ENCODE peak calls at places on chromosomes 5 and 9, in nine cellular contexts. Q is pancreas; U is GM12878; I is GM23248; Z is WERI-Rb-1; S is hepatocyte; T is IMR-90; L is uterus; V is naive thymus-derived CD4-positive, alpha-beta T cell. K is an unnamed sample.

GRCh38 chr5:93676707-93677106 is 64.7 kb downstream of the POU5F2 start:
- DNase-seq in Q (no peak), V (no peak), T (no peak), L (no peak), I (no peak), U (no peak), Z (no peak), S (no peak), K (no peak)

GRCh38 chr5:9409413-9410089 is 136.3 kb downstream of the SEMA5A start:
- DNase-seq in T (no peak), Z (no peak), Q (peak), L (no peak), U (no peak), S (peak), I (no peak), V (no peak), K (no peak)

GRCh38 chr9:2288309-2288708 is 273.2 kb downstream of the SMARCA2 start:
- DNase-seq in Q (no peak), I (no peak), S (no peak), Z (no peak), T (no peak), L (no peak), U (no peak), V (no peak), K (no peak)

GRCh38 chr5:4699592-4699991 is 440.5 kb upstream of the ADAMTS16 start:
- DNase-seq in S (no peak), V (no peak), T (no peak), I (no peak), Q (no peak), L (no peak), Z (no peak), U (no peak), K (no peak)

GRCh38 chr5:73522989-73523388 is 24.7 kb downstream of the BTF3 start:
- DNase-seq in I (no peak), U (no peak), L (no peak), T (no peak), Z (no peak), S (no peak), V (no peak), Q (no peak), K (no peak)

GRCh38 chr9:124270504-124271335 is 13.0 kb downstream of the NEK6 start:
- DNase-seq in S (no peak), T (no peak), Z (no peak), V (no peak), I (peak), U (no peak), L (no peak), Q (peak), K (peak)

GRCh38 chr5:134053840-134054338 is 49.1 kb upstream of the VDAC1 start:
- DNase-seq in L (no peak), I (peak), V (peak), T (peak), Z (no peak), Q (no peak), U (no peak), S (no peak), K (no peak)

GRCh38 chr5:165573445-165573844 is 2068.0 kb downstream of the MAT2B start:
- DNase-seq in U (no peak), L (no peak), T (peak), I (no peak), Q (no peak), S (no peak), V (no peak), Z (no peak), K (no peak)

GRCh38 chr5:129909225-129909624 is 5.0 kb downstream of the CHSY3 start:
- DNase-seq in Q (no peak), L (no peak), Z (no peak), I (no peak), T (no peak), U (no peak), V (no peak), S (no peak), K (no peak)

GRCh38 chr5:27900761-27901160 is 862.4 kb upstream of the CDH9 start:
- DNase-seq in T (no peak), L (no peak), U (no peak), Z (no peak), V (no peak), S (no peak), I (no peak), Q (no peak), K (no peak)

GRCh38 chr5:1745806-1746370 is 53.7 kb downstream of the MRPL36 start:
- DNase-seq in Z (peak), U (no peak), I (no peak), T (no peak), Q (no peak), S (no peak), V (no peak), L (peak), K (peak)

GRCh38 chr9:33263936-33264472 is 504 bp downstream of the BAG1 start:
- DNase-seq in V (peak), L (peak), U (no peak), I (peak), T (no peak), Q (peak), Z (peak), S (peak), K (peak)

GRCh38 chr9:34590376-34591090 is 1.0 kb upstream of the CNTFR start:
- DNase-seq in V (no peak), T (no peak), Z (peak), S (no peak), Q (no peak), I (no peak), L (peak), U (no peak), K (peak)

GRCh38 chr9:109974143-109974917 is 194.3 kb downstream of the PALM2AKAP2 start:
- DNase-seq in L (no peak), T (no peak), U (peak), S (no peak), V (no peak), I (no peak), Q (no peak), Z (no peak), K (no peak)

GRCh38 chr5:119059740-119060255 is 11.1 kb upstream of the DMXL1 start:
- DNase-seq in Z (peak), S (no peak), T (no peak), U (no peak), Q (no peak), V (no peak), I (no peak), L (no peak), K (no peak)

GRCh38 chr5:134240421-134240962 is 14.6 kb upstream of the PPP2CA start:
- DNase-seq in T (peak), U (no peak), V (no peak), Q (peak), Z (peak), I (peak), L (no peak), S (peak), K (no peak)

GRCh38 chr5:169495252-169495548 is 88.4 kb upstream of the SPDL1 start:
- DNase-seq in Z (no peak), Q (no peak), U (no peak), L (no peak), V (no peak), I (no peak), T (no peak), S (no peak), K (no peak)

GRCh38 chr9:36903541-36904435 is 130.3 kb downstream of the PAX5 start:
- DNase-seq in T (peak), I (peak), Q (peak), V (no peak), Z (no peak), L (no peak), U (peak), S (peak), K (no peak)

GRCh38 chr5:143624465-143624864 is 187.5 kb upstream of the HMHB1 start:
- DNase-seq in S (no peak), I (no peak), Z (no peak), L (no peak), Q (no peak), V (no peak), T (no peak), U (no peak), K (no peak)

GRCh38 chr9:105307731-105308130 is 63.3 kb downstream of the SLC44A1 start:
- DNase-seq in U (no peak), V (no peak), I (peak), Q (no peak), T (peak), L (no peak), S (no peak), Z (no peak), K (no peak)

GRCh38 chr9:38720083-38720755 is at the start of gene FAM240B:
- DNase-seq in Z (no peak), Q (no peak), L (no peak), V (no peak), S (no peak), I (no peak), T (no peak), U (no peak), K (no peak)

GRCh38 chr5:6812800-6813731 is 99.8 kb downstream of the TENT4A start:
- DNase-seq in Z (no peak), Q (peak), V (no peak), T (peak), U (no peak), S (peak), I (peak), L (peak), K (no peak)

GRCh38 chr9:5489630-5490484 is 20.5 kb upstream of the PDCD1LG2 start:
- DNase-seq in U (no peak), T (no peak), V (no peak), I (no peak), Q (no peak), L (no peak), Z (no peak), S (no peak), K (no peak)

GRCh38 chr5:179267071-179267670 is 78.1 kb downstream of the ADAMTS2 start:
- DNase-seq in Z (peak), I (peak), T (no peak), U (no peak), L (peak), Q (no peak), S (peak), V (no peak), K (peak)

GRCh38 chr5:173313311-173313710 is 14.9 kb downstream of the STC2 start:
- DNase-seq in Q (no peak), T (peak), S (no peak), I (no peak), V (no peak), L (no peak), Z (no peak), U (no peak), K (no peak)

GRCh38 chr5:61425918-61426317 is 93.9 kb downstream of the ZSWIM6 start:
- DNase-seq in I (no peak), V (no peak), Q (no peak), T (no peak), Z (no peak), S (no peak), L (no peak), U (no peak), K (no peak)

GRCh38 chr5:82107277-82107676 is 135.5 kb downstream of the ATG10 start:
- DNase-seq in Q (no peak), Z (no peak), S (peak), U (no peak), T (peak), I (peak), L (no peak), V (no peak), K (no peak)

GRCh38 chr5:95841914-95842812 is 19.6 kb upstream of the GLRX start:
- DNase-seq in L (no peak), U (no peak), I (peak), V (no peak), Q (no peak), S (no peak), Z (no peak), T (peak), K (peak)

GRCh38 chr5:67030289-67031069 is 166.1 kb downstream of the CD180 start:
- DNase-seq in U (no peak), L (no peak), T (peak), Z (no peak), I (peak), S (no peak), Q (no peak), V (no peak), K (no peak)

GRCh38 chr5:144377207-144377606 is 206.5 kb downstream of the KCTD16 start:
- DNase-seq in I (no peak), U (no peak), L (no peak), V (no peak), T (no peak), S (no peak), Q (no peak), Z (no peak), K (no peak)

GRCh38 chr9:88313364-88314220 is 74.7 kb upstream of the SPIN1 start:
- DNase-seq in S (no peak), Z (no peak), T (no peak), Q (no peak), V (no peak), L (no peak), U (no peak), I (no peak), K (no peak)

GRCh38 chr9:100428871-100429654 is 2.1 kb downstream of the MSANTD3 start:
- DNase-seq in I (peak), V (no peak), L (peak), Q (no peak), T (peak), S (peak), U (no peak), Z (no peak), K (no peak)

GRCh38 chr5:172170251-172170701 is 17.7 kb downstream of the STK10 start:
- DNase-seq in V (no peak), S (no peak), L (no peak), I (peak), T (no peak), U (no peak), Z (no peak), Q (no peak), K (no peak)

GRCh38 chr5:137822158-137822764 is 45.4 kb upstream of the MYOT start:
- DNase-seq in V (no peak), S (peak), Z (peak), I (peak), T (peak), L (peak), Q (no peak), U (no peak), K (no peak)

GRCh38 chr5:135559342-135559741 is 19.4 kb downstream of the CXCL14 start:
- DNase-seq in Z (no peak), I (no peak), Q (no peak), T (peak), S (no peak), L (no peak), V (no peak), U (no peak), K (no peak)

GRCh38 chr5:59798862-59799667 is 94.5 kb downstream of the PDE4D start:
- DNase-seq in I (peak), T (no peak), S (peak), U (peak), L (no peak), V (no peak), Q (no peak), Z (no peak), K (no peak)
- H3K27ac ChIP-seq in I (no peak), T (no peak), S (peak), U (no peak), L (peak), V (no peak), Q (peak), Z (no peak), K (peak)

GRCh38 chr5:131747180-131748105 is 49.4 kb downstream of the FNIP1 start:
- DNase-seq in S (no peak), U (no peak), L (no peak), Q (no peak), I (peak), T (peak), Z (no peak), V (peak), K (no peak)
- H3K4me3 ChIP-seq in S (no peak), U (no peak), L (no peak), Q (no peak), I (no peak), T (no peak), Z (no peak), V (no peak), K (no peak)

DNA sequence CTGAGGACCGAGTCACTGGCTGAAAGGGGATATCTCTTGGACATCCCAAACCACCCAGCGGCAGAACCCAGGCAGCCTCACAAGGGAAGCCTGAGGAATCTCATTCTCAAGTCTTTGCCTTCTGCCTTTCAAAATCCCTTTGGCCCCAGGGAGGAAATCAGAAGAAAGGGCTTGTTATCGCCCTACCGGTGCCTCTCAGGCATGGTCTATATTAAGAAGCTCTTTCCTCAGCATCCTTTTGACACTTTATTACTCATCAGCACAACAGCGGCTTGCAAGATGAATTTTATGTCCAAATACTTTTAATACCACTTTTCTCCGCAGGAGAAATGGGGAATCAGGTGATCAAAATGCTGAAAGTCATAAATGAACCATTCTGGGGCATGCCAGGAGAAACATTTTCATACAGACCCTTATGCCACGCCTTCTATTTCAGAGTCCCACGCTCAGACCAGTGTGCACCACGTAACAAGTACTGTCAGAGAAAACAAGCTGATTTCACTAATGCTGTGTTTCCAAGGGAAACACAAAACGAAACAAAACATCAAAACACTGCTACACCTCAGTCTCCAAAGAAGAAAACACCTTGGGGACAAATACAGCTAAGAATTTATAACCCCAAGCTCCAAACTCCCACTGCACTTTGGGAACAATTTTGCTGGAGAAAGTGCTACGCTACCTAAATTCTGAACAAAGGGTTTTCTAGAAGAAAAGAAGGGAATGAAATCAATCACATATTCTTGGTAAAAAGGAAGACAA is 30.0 kb downstream of the RAPGEF1 start:
- DNase-seq in I (peak), Q (no peak), T (peak), L (no peak), Z (no peak), U (peak), S (no peak), V (peak), K (no peak)
- H3K27ac ChIP-seq in I (peak), Q (peak), T (no peak), L (peak), Z (no peak), U (peak), S (no peak), V (peak), K (peak)

GRCh38 chr5:31194892-31195291 is 1.4 kb downstream of the CDH6 start:
- DNase-seq in S (no peak), V (no peak), T (peak), L (no peak), Q (no peak), Z (no peak), I (peak), U (no peak), K (no peak)

GRCh38 chr5:31194458-31194808 is 947 bp downstream of the CDH6 start:
- DNase-seq in U (no peak), S (no peak), Q (no peak), Z (peak), I (peak), T (peak), L (no peak), V (no peak), K (no peak)

GRCh38 chr5:31192442-31192841 is 1.0 kb upstream of the CDH6 start:
- DNase-seq in Q (no peak), T (peak), S (no peak), V (no peak), I (no peak), Z (peak), U (no peak), L (no peak), K (no peak)

GRCh38 chr5:31193026-31193425 is 460 bp upstream of the CDH6 start:
- DNase-seq in S (no peak), T (no peak), U (no peak), Z (no peak), Q (no peak), I (no peak), V (no peak), L (no peak), K (no peak)

DNA sequence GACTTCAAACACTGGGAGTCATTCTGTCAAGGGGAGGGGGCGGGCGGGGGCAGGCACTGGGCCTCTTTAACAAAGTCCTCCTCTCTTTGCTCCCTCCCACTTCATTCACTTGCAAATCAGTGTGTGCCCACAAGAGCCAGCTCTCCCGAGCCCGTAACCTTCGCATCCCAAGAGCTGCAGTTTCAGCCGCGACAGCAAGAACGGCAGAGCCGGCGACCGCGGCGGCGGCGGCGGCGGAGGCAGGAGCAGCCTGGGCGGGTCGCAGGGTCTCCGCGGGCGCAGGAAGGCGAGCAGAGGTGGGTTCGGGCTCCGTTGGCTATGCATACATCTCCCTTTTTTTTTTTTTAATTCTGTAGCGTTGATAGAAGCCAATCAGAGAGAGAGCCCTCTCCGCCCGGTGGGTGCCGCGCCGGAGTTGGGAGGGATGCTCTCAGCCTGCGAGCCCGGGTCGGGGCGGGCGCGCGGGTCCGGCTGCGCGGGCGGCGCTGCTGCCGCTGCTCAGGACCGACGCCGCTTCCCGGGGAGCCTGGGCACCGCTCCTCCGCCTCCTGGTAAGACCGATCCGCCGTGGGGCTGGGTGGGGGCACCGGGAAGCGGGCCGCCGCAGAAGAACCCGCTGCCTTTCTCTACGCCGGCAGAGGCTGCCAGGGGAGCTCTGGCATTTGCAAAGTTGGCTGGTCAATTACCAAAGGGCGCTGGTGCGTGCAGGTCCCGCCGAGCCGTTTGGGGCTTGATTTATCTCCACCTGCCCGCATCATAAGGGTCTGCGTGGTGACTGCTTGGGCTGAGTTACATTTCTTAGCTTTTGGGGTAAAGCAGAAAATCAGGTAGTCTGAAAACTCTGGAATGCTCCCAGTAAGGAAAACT is at the start of gene CDH6:
- DNase-seq in T (peak), Q (no peak), U (no peak), L (peak), Z (peak), I (peak), V (no peak), S (peak), K (peak)
- H3K4me3 ChIP-seq in T (peak), Q (peak), U (no peak), L (peak), Z (peak), I (peak), V (no peak), S (peak), K (peak)

GRCh38 chr9:108049671-108050494 is 560.3 kb upstream of the KLF4 start:
- DNase-seq in T (no peak), V (no peak), S (no peak), Z (no peak), I (no peak), U (no peak), L (no peak), Q (no peak), K (no peak)

GRCh38 chr9:108050894-108051293 is 561.3 kb upstream of the KLF4 start:
- DNase-seq in I (no peak), Q (no peak), L (no peak), T (no peak), Z (no peak), S (no peak), V (no peak), U (no peak), K (no peak)

GRCh38 chr9:108047264-108047663 is 557.7 kb upstream of the KLF4 start:
- DNase-seq in Q (no peak), V (no peak), Z (no peak), T (peak), U (no peak), I (no peak), S (no peak), L (no peak), K (no peak)

GRCh38 chr9:108048406-108049025 is 558.9 kb upstream of the KLF4 start:
- DNase-seq in V (no peak), S (no peak), I (peak), Z (no peak), U (no peak), L (no peak), Q (no peak), T (no peak), K (no peak)

DNA sequence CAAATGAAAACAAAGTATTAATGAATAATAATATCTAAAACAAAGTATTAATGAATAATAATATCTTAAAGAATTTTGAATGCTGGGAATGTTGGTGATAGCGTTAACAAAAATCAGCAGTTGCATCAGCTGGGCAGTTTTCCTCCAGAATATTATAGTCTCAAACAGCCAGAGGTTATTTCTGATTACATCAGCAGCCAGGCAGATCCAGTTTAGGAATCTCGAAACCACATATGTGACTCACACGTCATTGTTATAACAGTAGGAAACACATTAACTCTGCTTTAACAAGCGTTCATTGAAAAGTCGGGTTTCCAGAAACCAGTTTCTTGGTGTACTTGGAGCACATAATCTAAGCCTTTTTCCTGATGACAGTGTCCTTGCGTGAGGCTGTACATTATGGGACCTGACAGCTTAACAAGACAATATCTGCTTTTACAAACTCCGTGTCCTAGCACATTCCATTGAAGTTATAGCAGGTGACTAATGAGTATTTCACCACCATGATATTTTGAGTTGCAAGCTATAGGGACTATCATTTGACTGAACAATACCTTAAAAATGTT is 559.5 kb upstream of the KLF4 start:
- DNase-seq in Z (no peak), Q (no peak), S (peak), U (no peak), I (peak), V (no peak), T (peak), L (no peak), K (no peak)
- H3K27ac ChIP-seq in Z (no peak), Q (no peak), S (peak), U (no peak), I (peak), V (no peak), T (peak), L (no peak), K (no peak)

K was measured in tibial artery.